ENCODE peak calls at places on chromosomes 11 and 22, in five cellular contexts. E is NCI-H146; M is WERI-Rb-1; U is GM12864; F is naive thymus-derived CD8-positive, alpha-beta T cell. O is an unnamed sample.

GRCh38 chr11:24496728-24497396 is at the start of gene LUZP2:
- DNase-seq in E (peak), M (peak), U (no peak), F (no peak), O (peak)

GRCh38 chr22:30694171-30694637 is 470 bp upstream of the OSBP2 start:
- DNase-seq in E (peak), M (peak), U (no peak), F (peak), O (peak)

GRCh38 chr11:102017029-102017428 is 30.2 kb upstream of the CFAP300 start:
- DNase-seq in E (no peak), M (no peak), U (no peak), F (no peak), O (no peak)

GRCh38 chr11:109554951-109555350 is 133.0 kb downstream of the C11orf87 start:
- DNase-seq in E (no peak), M (no peak), U (no peak), F (no peak), O (no peak)

GRCh38 chr11:78138694-78139421 is 568 bp downstream of the ALG8 start:
- DNase-seq in E (peak), M (no peak), U (no peak), F (no peak), O (peak)

GRCh38 chr11:26150046-26150445 is 181.9 kb upstream of the ANO3 start:
- DNase-seq in E (no peak), M (no peak), U (no peak), F (no peak), O (no peak)

GRCh38 chr11:34944692-34945091 is 28.3 kb downstream of the PDHX start:
- DNase-seq in E (no peak), M (no peak), U (no peak), F (no peak), O (no peak)

GRCh38 chr11:69890476-69890875 is 71.3 kb upstream of the FGF3 start:
- DNase-seq in E (no peak), M (no peak), U (no peak), F (peak), O (no peak)

GRCh38 chr11:113213549-113213948 is 100.8 kb upstream of the TTC12 start:
- DNase-seq in E (no peak), M (no peak), U (no peak), F (no peak), O (no peak)

GRCh38 chr22:26610983-26611382 is 6.8 kb downstream of the CRYBB1 start:
- DNase-seq in E (no peak), M (no peak), U (no peak), F (no peak), O (no peak)

GRCh38 chr22:41094036-41094435 is 1.6 kb downstream of the EP300 start:
- DNase-seq in E (no peak), M (peak), U (no peak), F (no peak), O (peak)

GRCh38 chr11:134516529-134516928 is 104.5 kb upstream of the B3GAT1 start:
- DNase-seq in E (no peak), M (peak), U (no peak), F (peak), O (no peak)

GRCh38 chr11:62601114-62601363 is 626 bp downstream of the MTA2 start:
- DNase-seq in E (no peak), M (no peak), U (no peak), F (peak), O (no peak)

GRCh38 chr22:45887202-45888131 is 89.5 kb downstream of the WNT7B start:
- DNase-seq in E (no peak), M (peak), U (no peak), F (peak), O (peak)

O was measured in RWPE1.